ENCODE peak calls at places on chromosomes 6 and 20, in six cellular contexts. One of them, this sample, is unnamed.

GRCh38 chr6:355809-356208 is 35.7 kb upstream of the IRF4 start:
- DNase-seq in IMR-90: no peak
- DNase-seq in colonic mucosa: no peak
- DNase-seq in H1: no peak
- DNase-seq in neural progenitor cell: peak
- DNase-seq in MM.1S: no peak
- DNase-seq in this sample: no peak

GRCh38 chr6:80548496-80548895 is 442.0 kb downstream of the BCKDHB start:
- DNase-seq in IMR-90: peak
- DNase-seq in colonic mucosa: no peak
- DNase-seq in H1: no peak
- DNase-seq in neural progenitor cell: no peak
- DNase-seq in MM.1S: no peak
- DNase-seq in this sample: no peak

GRCh38 chr20:38094373-38094775 is 60.8 kb downstream of the RPRD1B start:
- DNase-seq in IMR-90: peak
- DNase-seq in colonic mucosa: no peak
- DNase-seq in H1: no peak
- DNase-seq in neural progenitor cell: no peak
- DNase-seq in MM.1S: peak
- DNase-seq in this sample: peak

GRCh38 chr20:43558412-43559146 is at the start of gene SGK2:
- DNase-seq in IMR-90: peak
- DNase-seq in colonic mucosa: peak
- DNase-seq in H1: no peak
- DNase-seq in neural progenitor cell: no peak
- DNase-seq in MM.1S: no peak
- DNase-seq in this sample: no peak

GRCh38 chr20:53786071-53786444 is 192.4 kb upstream of the ZNF217 start:
- DNase-seq in IMR-90: no peak
- DNase-seq in colonic mucosa: no peak
- DNase-seq in H1: no peak
- DNase-seq in neural progenitor cell: no peak
- DNase-seq in MM.1S: no peak
- DNase-seq in this sample: no peak

GRCh38 chr6:54071941-54072340 is 39.3 kb upstream of the MLIP start:
- DNase-seq in IMR-90: no peak
- DNase-seq in colonic mucosa: no peak
- DNase-seq in H1: no peak
- DNase-seq in neural progenitor cell: no peak
- DNase-seq in MM.1S: no peak
- DNase-seq in this sample: no peak

GRCh38 chr20:61940491-61940890 is 125.2 kb downstream of the TAF4 start:
- DNase-seq in IMR-90: no peak
- DNase-seq in colonic mucosa: no peak
- DNase-seq in H1: no peak
- DNase-seq in neural progenitor cell: no peak
- DNase-seq in MM.1S: no peak
- DNase-seq in this sample: no peak

GRCh38 chr6:135306740-135307420 is 125.8 kb downstream of the MYB start:
- DNase-seq in IMR-90: no peak
- DNase-seq in colonic mucosa: no peak
- DNase-seq in H1: no peak
- DNase-seq in neural progenitor cell: no peak
- DNase-seq in MM.1S: no peak
- DNase-seq in this sample: no peak

GRCh38 chr6:162187168-162187935 is 540.2 kb downstream of the PRKN start:
- DNase-seq in IMR-90: no peak
- DNase-seq in colonic mucosa: no peak
- DNase-seq in H1: no peak
- DNase-seq in neural progenitor cell: no peak
- DNase-seq in MM.1S: no peak
- DNase-seq in this sample: no peak

GRCh38 chr20:5608448-5609161 is 141.6 kb upstream of the SHLD1 start:
- DNase-seq in IMR-90: peak
- DNase-seq in colonic mucosa: no peak
- DNase-seq in H1: no peak
- DNase-seq in neural progenitor cell: no peak
- DNase-seq in MM.1S: no peak
- DNase-seq in this sample: no peak

GRCh38 chr6:157760589-157761330 is 62.3 kb upstream of the SNX9 start:
- DNase-seq in IMR-90: peak
- DNase-seq in colonic mucosa: no peak
- DNase-seq in H1: no peak
- DNase-seq in neural progenitor cell: no peak
- DNase-seq in MM.1S: no peak
- DNase-seq in this sample: no peak

GRCh38 chr6:2990179-2990931 is 9.3 kb upstream of the NQO2 start:
- DNase-seq in IMR-90: no peak
- DNase-seq in colonic mucosa: peak
- DNase-seq in H1: no peak
- DNase-seq in neural progenitor cell: peak
- DNase-seq in MM.1S: peak
- DNase-seq in this sample: no peak

GRCh38 chr20:58129736-58130135 is 98.7 kb downstream of the ANKRD60 start:
- DNase-seq in IMR-90: no peak
- DNase-seq in colonic mucosa: no peak
- DNase-seq in H1: no peak
- DNase-seq in neural progenitor cell: no peak
- DNase-seq in MM.1S: no peak
- DNase-seq in this sample: no peak

GRCh38 chr20:48944663-48945297 is 23.3 kb downstream of the ARFGEF2 start:
- DNase-seq in IMR-90: no peak
- DNase-seq in colonic mucosa: no peak
- DNase-seq in H1: no peak
- DNase-seq in neural progenitor cell: no peak
- DNase-seq in MM.1S: no peak
- DNase-seq in this sample: no peak

GRCh38 chr6:53752856-53753255 is 41.9 kb upstream of the LRRC1 start:
- DNase-seq in IMR-90: peak
- DNase-seq in colonic mucosa: no peak
- DNase-seq in H1: no peak
- DNase-seq in neural progenitor cell: no peak
- DNase-seq in MM.1S: no peak
- DNase-seq in this sample: no peak

GRCh38 chr20:44409132-44409600 is 53.7 kb downstream of the HNF4A start:
- DNase-seq in IMR-90: peak
- DNase-seq in colonic mucosa: no peak
- DNase-seq in H1: no peak
- DNase-seq in neural progenitor cell: no peak
- DNase-seq in MM.1S: no peak
- DNase-seq in this sample: no peak

GRCh38 chr6:168713839-168714238 is 272.9 kb downstream of the SMOC2 start:
- DNase-seq in IMR-90: no peak
- DNase-seq in colonic mucosa: peak
- DNase-seq in H1: no peak
- DNase-seq in neural progenitor cell: no peak
- DNase-seq in MM.1S: no peak
- DNase-seq in this sample: no peak

GRCh38 chr20:47815866-47816265 is 30.6 kb upstream of the SULF2 start:
- DNase-seq in IMR-90: no peak
- DNase-seq in colonic mucosa: no peak
- DNase-seq in H1: no peak
- DNase-seq in neural progenitor cell: no peak
- DNase-seq in MM.1S: no peak
- DNase-seq in this sample: no peak

GRCh38 chr6:27038498-27038897 is 209.0 kb upstream of the PRSS16 start:
- DNase-seq in IMR-90: no peak
- DNase-seq in colonic mucosa: no peak
- DNase-seq in H1: no peak
- DNase-seq in neural progenitor cell: no peak
- DNase-seq in MM.1S: no peak
- DNase-seq in this sample: no peak

GRCh38 chr6:4253604-4254211 is 118.3 kb upstream of the ECI2 start:
- DNase-seq in IMR-90: peak
- DNase-seq in colonic mucosa: peak
- DNase-seq in H1: no peak
- DNase-seq in neural progenitor cell: no peak
- DNase-seq in MM.1S: no peak
- DNase-seq in this sample: no peak

GRCh38 chr20:23268792-23269354 is 81.7 kb upstream of the NXT1 start:
- DNase-seq in IMR-90: no peak
- DNase-seq in colonic mucosa: no peak
- DNase-seq in H1: no peak
- DNase-seq in neural progenitor cell: no peak
- DNase-seq in MM.1S: no peak
- DNase-seq in this sample: no peak

GRCh38 chr6:127762284-127762683 is 138.6 kb downstream of the THEMIS start:
- DNase-seq in IMR-90: no peak
- DNase-seq in colonic mucosa: no peak
- DNase-seq in H1: no peak
- DNase-seq in neural progenitor cell: no peak
- DNase-seq in MM.1S: no peak
- DNase-seq in this sample: no peak

GRCh38 chr6:154763650-154764049 is 30.4 kb downstream of the SCAF8 start:
- DNase-seq in IMR-90: peak
- DNase-seq in colonic mucosa: no peak
- DNase-seq in H1: no peak
- DNase-seq in neural progenitor cell: no peak
- DNase-seq in MM.1S: no peak
- DNase-seq in this sample: no peak

GRCh38 chr6:170136541-170137175 is 154.2 kb downstream of the DLL1 start:
- DNase-seq in IMR-90: no peak
- DNase-seq in colonic mucosa: no peak
- DNase-seq in H1: no peak
- DNase-seq in neural progenitor cell: no peak
- DNase-seq in MM.1S: no peak
- DNase-seq in this sample: no peak
- H3K27ac ChIP-seq in IMR-90: no peak
- H3K27ac ChIP-seq in colonic mucosa: no peak
- H3K27ac ChIP-seq in H1: no peak
- H3K27ac ChIP-seq in neural progenitor cell: no peak
- H3K27ac ChIP-seq in MM.1S: no peak
- H3K27ac ChIP-seq in this sample: no peak

GRCh38 chr6:100455230-100456124 is 9.2 kb downstream of the SIM1 start:
- DNase-seq in IMR-90: no peak
- DNase-seq in colonic mucosa: peak
- DNase-seq in H1: no peak
- DNase-seq in neural progenitor cell: peak
- DNase-seq in MM.1S: no peak
- DNase-seq in this sample: no peak
- H3K4me3 ChIP-seq in IMR-90: no peak
- H3K4me3 ChIP-seq in colonic mucosa: peak
- H3K4me3 ChIP-seq in H1: peak
- H3K4me3 ChIP-seq in neural progenitor cell: peak
- H3K4me3 ChIP-seq in MM.1S: no peak
- H3K4me3 ChIP-seq in this sample: no peak

DNA sequence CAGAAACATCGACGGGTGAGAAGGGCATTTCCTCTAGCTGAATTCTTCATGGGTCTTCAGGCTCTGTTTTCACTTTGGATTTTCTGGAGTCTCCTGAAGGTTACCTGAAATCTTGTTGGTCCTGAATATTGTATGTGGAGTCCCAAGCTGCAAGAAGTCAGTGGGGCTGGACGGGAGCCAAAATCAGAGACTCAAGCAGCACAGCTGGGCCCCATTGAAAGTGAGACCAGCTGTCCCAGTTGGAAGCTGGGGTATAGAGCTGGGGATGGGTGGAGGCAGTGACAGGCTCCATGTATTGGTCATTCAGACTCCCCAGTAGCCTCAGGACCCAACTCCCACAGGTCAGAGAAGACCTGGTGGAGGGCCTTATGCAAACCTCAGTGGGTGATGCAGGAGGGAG is 111.3 kb upstream of the MLN start:
- DNase-seq in IMR-90: no peak
- DNase-seq in colonic mucosa: no peak
- DNase-seq in H1: no peak
- DNase-seq in neural progenitor cell: no peak
- DNase-seq in MM.1S: no peak
- DNase-seq in this sample: no peak
- H3K9ac ChIP-seq in IMR-90: no peak
- H3K9ac ChIP-seq in colonic mucosa: no peak
- H3K9ac ChIP-seq in H1: no peak
- H3K9ac ChIP-seq in neural progenitor cell: no peak
- H3K9ac ChIP-seq in MM.1S: no peak
- H3K9ac ChIP-seq in this sample: no peak

DNA sequence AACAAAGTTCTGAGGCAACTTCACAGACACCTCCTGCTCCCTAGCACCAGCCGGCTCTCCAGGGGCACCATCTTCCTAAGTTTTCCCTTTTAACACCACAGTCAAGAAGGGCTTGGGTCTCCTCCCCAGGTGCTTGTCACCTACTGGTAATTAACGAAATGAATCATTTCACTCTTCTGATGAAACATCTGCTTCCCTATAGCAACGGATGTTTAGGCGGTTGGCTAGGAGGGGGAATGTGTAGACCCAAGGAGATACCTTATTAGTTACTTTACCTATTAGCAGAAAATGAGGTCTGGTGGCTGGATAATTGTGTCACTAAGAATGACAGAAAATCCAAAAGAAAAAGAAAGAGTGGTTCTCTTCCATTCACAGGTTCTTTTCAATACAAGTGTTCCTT is 46.3 kb upstream of the FABP7 start:
- DNase-seq in IMR-90: no peak
- DNase-seq in colonic mucosa: no peak
- DNase-seq in H1: no peak
- DNase-seq in neural progenitor cell: no peak
- DNase-seq in MM.1S: no peak
- DNase-seq in this sample: no peak
- H3K27ac ChIP-seq in IMR-90: no peak
- H3K27ac ChIP-seq in colonic mucosa: no peak
- H3K27ac ChIP-seq in H1: no peak
- H3K27ac ChIP-seq in neural progenitor cell: no peak
- H3K27ac ChIP-seq in MM.1S: no peak
- H3K27ac ChIP-seq in this sample: peak

DNA sequence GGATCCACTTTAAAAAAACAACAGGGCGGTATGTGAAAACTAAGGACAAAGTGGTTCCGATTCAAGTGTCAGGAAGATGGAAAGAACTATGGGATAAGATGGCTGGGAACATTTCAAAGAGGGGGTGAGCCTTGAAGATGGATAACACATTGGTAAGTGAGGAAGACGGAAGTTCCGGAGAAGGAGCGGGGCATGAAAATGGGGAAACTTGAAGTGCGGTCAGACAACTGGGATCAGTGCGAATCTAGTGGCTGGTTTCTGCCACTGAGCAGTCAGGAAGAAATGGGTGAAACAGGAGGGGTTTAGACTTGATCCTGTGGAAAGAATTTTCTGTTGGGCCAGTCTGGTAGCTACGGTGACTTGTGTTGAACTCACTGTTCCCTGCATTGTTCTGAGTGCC is 1.2 kb downstream of the NAA20 start:
- DNase-seq in IMR-90: no peak
- DNase-seq in colonic mucosa: no peak
- DNase-seq in H1: no peak
- DNase-seq in neural progenitor cell: no peak
- DNase-seq in MM.1S: no peak
- DNase-seq in this sample: no peak
- H3K4me3 ChIP-seq in IMR-90: peak
- H3K4me3 ChIP-seq in colonic mucosa: no peak
- H3K4me3 ChIP-seq in H1: peak
- H3K4me3 ChIP-seq in neural progenitor cell: peak
- H3K4me3 ChIP-seq in MM.1S: peak
- H3K4me3 ChIP-seq in this sample: peak

This sample was measured in SK-N-MC.